ENCODE peak calls at places on chromosomes 4 and X, in six cellular contexts. W, Q, D, M, V and U are unnamed samples.

GRCh38 chr4:78827191-78827590 is 51.0 kb downstream of the BMP2K start:
- DNase-seq in D (no peak), Q (no peak), M (no peak), W (no peak), V (no peak), U (no peak)

GRCh38 chr4:101762544-101762943 is 28.0 kb upstream of the BANK1 start:
- DNase-seq in D (no peak), W (no peak), M (no peak), V (no peak), Q (no peak), U (no peak)

GRCh38 chr4:108097990-108098553 is 70.7 kb downstream of the LEF1 start:
- DNase-seq in W (no peak), V (no peak), D (no peak), M (no peak), Q (no peak), U (no peak)

GRCh38 chr4:121668368-121669162 is 28.2 kb downstream of the ANXA5 start:
- DNase-seq in M (peak), D (no peak), Q (no peak), W (no peak), V (no peak), U (peak)

GRCh38 chr4:144740316-144740715 is 94.4 kb downstream of the HHIP start:
- DNase-seq in Q (no peak), V (no peak), D (no peak), M (no peak), W (no peak), U (no peak)

GRCh38 chr4:184384056-184384809 is 90.1 kb downstream of the IRF2 start:
- DNase-seq in Q (no peak), M (peak), D (no peak), V (no peak), W (no peak), U (peak)

GRCh38 chr4:95248713-95249401 is 299.9 kb downstream of the UNC5C start:
- DNase-seq in W (no peak), M (peak), D (no peak), V (no peak), Q (no peak), U (no peak)

GRCh38 chr4:123488916-123489315 is 92.3 kb downstream of the SPRY1 start:
- DNase-seq in V (no peak), M (peak), Q (no peak), W (no peak), D (no peak), U (peak)

GRCh38 chr4:127124919-127125318 is 507.8 kb upstream of the INTU start:
- DNase-seq in D (no peak), Q (no peak), V (no peak), M (peak), W (no peak), U (peak)

GRCh38 chr4:186724048-186724860 is 598 bp upstream of the FAT1 start:
- DNase-seq in W (peak), Q (no peak), M (peak), V (peak), D (peak), U (peak)

GRCh38 chr4:151690164-151690856 is 70.5 kb downstream of the GATB start:
- DNase-seq in Q (no peak), W (no peak), M (peak), V (peak), D (no peak), U (peak)

GRCh38 chr4:48604527-48604926 is 114.5 kb downstream of the ZAR1 start:
- DNase-seq in W (no peak), M (no peak), Q (no peak), D (no peak), V (no peak), U (no peak)

GRCh38 chr4:154928640-154929257 is 147.7 kb downstream of the RBM46 start:
- DNase-seq in V (peak), Q (no peak), W (no peak), D (no peak), M (peak), U (peak)

GRCh38 chrX:20237864-20238263 is 28.8 kb downstream of the RPS6KA3 start:
- DNase-seq in V (no peak), M (peak), W (no peak), D (no peak), Q (no peak), U (no peak)

GRCh38 chr4:153804742-153805141 is 15.9 kb upstream of the SFRP2 start:
- DNase-seq in M (no peak), W (no peak), D (no peak), Q (no peak), V (no peak), U (peak)

GRCh38 chrX:77446840-77447239 is 349 bp upstream of the FGF16 start:
- DNase-seq in V (peak), M (no peak), W (no peak), Q (no peak), D (peak), U (no peak)

GRCh38 chr4:185969657-185970056 is 99.3 kb upstream of the TLR3 start:
- DNase-seq in M (no peak), V (no peak), D (no peak), Q (no peak), W (no peak), U (no peak)

GRCh38 chrX:153925387-153925738 is 701 bp downstream of the ARHGAP4 start:
- DNase-seq in V (no peak), M (no peak), Q (no peak), D (no peak), W (no peak), U (no peak)

GRCh38 chrX:41677183-41677582 is 11.6 kb upstream of the GPR34 start:
- DNase-seq in D (no peak), M (no peak), W (no peak), V (no peak), Q (no peak), U (no peak)

GRCh38 chr4:155604718-155605601 is 61.7 kb upstream of the GUCY1A1 start:
- DNase-seq in Q (no peak), V (peak), M (peak), W (no peak), D (no peak), U (peak)

GRCh38 chrX:139877710-139878414 is 55.0 kb downstream of the ATP11C start:
- DNase-seq in V (no peak), W (no peak), M (peak), D (no peak), Q (no peak), U (no peak)

GRCh38 chrX:16462912-16463311 is 187.0 kb upstream of the S100G start:
- DNase-seq in V (no peak), W (no peak), M (no peak), D (no peak), Q (no peak), U (peak)

DNA sequence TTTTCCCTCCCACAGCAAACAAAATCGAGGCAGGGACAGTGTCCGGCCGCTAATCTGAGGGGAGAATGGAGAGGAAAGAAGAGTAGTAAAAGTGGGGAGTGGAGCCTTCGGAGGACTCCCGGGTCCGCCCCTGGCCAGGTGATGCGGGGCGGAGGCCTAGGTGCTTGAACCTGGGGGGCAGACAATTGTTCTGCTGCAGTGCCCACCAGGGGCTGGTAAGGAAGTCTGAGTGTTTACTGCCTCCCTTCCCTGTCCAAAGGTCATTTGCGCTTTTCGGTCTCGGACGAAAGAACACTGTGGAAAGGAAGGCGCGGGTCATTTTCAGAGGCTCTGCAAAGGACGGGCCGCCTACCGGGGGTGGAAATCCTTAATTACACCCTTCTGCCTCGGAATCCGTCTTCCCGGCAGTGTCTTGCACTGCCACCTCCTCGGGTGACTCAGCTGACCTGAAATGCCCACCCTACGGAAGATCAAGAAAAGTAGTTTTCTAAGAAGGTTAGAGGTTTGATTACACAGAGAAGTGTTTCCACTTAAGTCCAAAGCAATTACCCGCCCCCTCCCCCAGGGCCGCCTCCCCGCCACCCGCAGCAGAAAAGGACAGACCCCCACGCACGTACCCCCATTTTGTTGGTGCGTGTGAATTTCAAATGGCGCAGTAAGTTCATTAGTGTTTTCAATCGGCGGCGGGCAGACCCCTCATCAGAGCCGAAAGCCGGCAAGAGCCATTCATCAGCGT is 99.9 kb upstream of the TENM3 start:
- DNase-seq in W (no peak), V (peak), M (no peak), Q (no peak), D (peak), U (peak)
- TF ChIP-seq CTCF in W (peak), V (no peak), M (no peak), Q (no peak), D (no peak), U (no peak)

DNA sequence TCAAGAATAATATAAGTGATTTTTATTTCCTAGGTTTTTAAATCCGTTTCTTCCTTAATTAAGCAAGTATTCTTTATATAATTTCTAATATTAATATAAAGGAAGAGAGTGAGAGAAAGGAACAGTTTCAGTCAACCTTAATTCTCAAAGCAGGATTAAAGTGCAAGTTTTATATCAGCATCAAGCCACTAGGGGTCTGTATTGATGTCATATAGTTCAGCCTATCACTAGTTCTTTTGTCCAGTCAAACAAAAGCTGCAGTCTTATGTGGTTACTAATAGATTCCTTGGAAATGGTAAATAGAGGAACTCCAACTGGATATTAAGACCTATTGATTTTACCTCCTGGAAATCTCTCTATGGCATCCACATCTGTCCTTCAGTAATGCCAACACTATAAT is 82.0 kb downstream of the NAP1L3 start:
- DNase-seq in M (peak), D (no peak), V (no peak), W (no peak), Q (no peak), U (no peak)
- TF ChIP-seq CTCF in M (no peak), D (no peak), V (no peak), W (peak), Q (no peak), U (no peak)

GRCh38 chr4:53510316-53510715 is 81.0 kb downstream of the LNX1 start:
- DNase-seq in D (no peak), Q (no peak), V (no peak), W (no peak), M (no peak), U (peak)

GRCh38 chr4:53507058-53507457 is 84.2 kb downstream of the LNX1 start:
- DNase-seq in M (no peak), Q (no peak), V (no peak), D (no peak), W (no peak), U (no peak)

GRCh38 chr4:53505947-53506346 is 85.3 kb downstream of the LNX1 start:
- DNase-seq in Q (no peak), W (no peak), V (no peak), D (no peak), M (peak), U (peak)

GRCh38 chr4:53507671-53508286 is 83.5 kb downstream of the LNX1 start:
- DNase-seq in V (peak), M (no peak), Q (no peak), D (no peak), W (no peak), U (no peak)

GRCh38 chr4:53508446-53508845 is 82.8 kb downstream of the LNX1 start:
- DNase-seq in V (no peak), Q (no peak), M (peak), D (no peak), W (no peak), U (no peak)
- TF ChIP-seq CTCF in V (no peak), Q (no peak), M (no peak), D (no peak), W (no peak), U (peak)

DNA sequence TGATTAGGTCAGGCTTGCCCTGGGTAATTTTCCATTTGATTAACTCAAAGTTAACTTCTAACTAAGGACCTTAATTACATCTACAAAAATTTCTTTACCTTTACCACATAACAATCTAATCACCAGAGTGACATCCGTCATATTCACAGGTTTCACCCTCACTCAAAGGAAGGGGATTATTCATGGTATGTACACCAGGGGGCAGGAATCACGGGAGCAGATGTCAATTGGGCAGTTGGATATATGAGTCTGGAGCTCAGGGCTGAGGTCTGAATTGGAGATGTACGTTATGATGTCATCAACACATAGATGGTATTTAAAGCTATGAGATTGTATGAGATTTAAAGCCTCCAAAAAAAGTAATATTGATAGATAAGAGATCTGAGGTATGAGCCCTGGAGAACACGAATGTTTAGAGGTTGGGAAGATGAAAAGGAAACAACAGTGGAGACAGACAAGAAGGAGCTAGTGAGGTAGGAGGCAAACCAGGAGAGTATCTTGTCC is 52.9 kb downstream of the PGRMC1 start:
- DNase-seq in Q (no peak), D (no peak), M (no peak), W (no peak), V (no peak), U (no peak)
- TF ChIP-seq CTCF in Q (no peak), D (no peak), M (no peak), W (no peak), V (no peak), U (no peak)

DNA sequence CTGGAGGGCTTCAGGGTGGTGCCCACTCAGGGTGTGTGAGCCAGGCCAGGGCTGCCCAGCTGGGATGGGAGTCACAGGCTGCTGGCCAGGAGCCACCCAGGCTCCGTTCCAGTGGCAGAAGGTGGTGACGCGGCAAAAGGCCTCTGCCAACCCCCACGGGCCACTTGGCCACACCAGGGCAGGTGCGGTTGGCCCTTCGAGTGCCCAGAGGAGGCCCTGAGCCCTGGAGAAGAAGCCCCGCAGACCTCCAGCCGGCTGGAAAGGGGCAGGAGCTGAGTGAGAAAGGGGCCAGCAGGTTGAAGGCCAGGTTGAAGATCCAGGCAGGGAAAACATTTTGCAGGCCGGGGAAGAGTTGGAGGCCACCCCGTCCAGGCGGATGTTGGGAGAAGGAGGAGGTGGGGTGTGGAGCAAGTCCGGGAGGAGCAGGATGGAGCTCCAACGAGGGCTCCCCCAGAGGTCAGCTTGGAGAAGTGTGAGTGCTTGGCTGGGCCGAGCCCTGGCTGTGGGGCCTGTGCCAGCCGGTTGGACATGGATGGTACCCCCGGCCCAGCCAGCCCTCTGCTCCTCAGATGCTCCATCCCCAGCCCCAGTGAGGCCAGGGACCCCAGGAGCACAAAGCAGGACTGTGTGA is 2.8 kb upstream of the CPLX1 start:
- DNase-seq in D (no peak), M (no peak), Q (no peak), W (no peak), V (peak), U (no peak)
- TF ChIP-seq CTCF in D (peak), M (peak), Q (no peak), W (peak), V (no peak), U (peak)

GRCh38 chrX:12080265-12080664 is 58.0 kb upstream of the FRMPD4 start:
- DNase-seq in Q (no peak), D (peak), M (peak), V (no peak), W (no peak), U (peak)
- TF ChIP-seq CTCF in Q (no peak), D (peak), M (peak), V (no peak), W (peak), U (peak)

GRCh38 chr4:76547167-76547760 is 112.2 kb downstream of the SHROOM3 start:
- DNase-seq in Q (no peak), W (no peak), M (no peak), D (peak), V (no peak), U (peak)

GRCh38 chr4:76546282-76547166 is 111.5 kb downstream of the SHROOM3 start:
- DNase-seq in Q (no peak), D (no peak), M (peak), V (peak), W (no peak), U (no peak)

GRCh38 chr4:76550966-76551780 is 116.1 kb downstream of the SHROOM3 start:
- DNase-seq in Q (no peak), W (no peak), D (no peak), M (peak), V (no peak), U (no peak)

GRCh38 chr4:76548704-76549103 is 113.7 kb downstream of the SHROOM3 start:
- DNase-seq in M (no peak), D (no peak), V (no peak), Q (no peak), W (no peak), U (no peak)

DNA sequence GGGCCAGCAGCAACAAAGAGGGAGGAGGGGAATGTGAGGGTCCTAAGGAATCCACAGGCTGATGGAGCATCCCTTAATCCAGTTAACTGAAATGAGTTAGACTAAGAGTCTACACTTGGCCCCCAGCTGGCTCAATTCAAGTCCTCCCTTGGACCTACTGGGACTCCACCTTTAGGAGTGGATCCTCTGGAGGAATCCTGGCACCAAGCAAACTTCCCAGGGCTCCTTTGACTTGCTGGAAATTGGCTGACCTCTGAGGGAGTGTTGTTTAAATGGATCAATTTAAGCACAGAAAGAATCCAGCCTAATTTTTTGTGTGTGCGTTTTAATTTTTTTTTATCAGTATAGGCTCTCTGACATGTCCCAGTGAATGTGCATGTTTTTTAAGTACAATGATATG is 114.7 kb downstream of the SHROOM3 start:
- DNase-seq in M (no peak), D (no peak), V (no peak), Q (no peak), W (no peak), U (no peak)
- TF ChIP-seq CTCF in M (no peak), D (no peak), V (no peak), Q (no peak), W (no peak), U (no peak)

DNA sequence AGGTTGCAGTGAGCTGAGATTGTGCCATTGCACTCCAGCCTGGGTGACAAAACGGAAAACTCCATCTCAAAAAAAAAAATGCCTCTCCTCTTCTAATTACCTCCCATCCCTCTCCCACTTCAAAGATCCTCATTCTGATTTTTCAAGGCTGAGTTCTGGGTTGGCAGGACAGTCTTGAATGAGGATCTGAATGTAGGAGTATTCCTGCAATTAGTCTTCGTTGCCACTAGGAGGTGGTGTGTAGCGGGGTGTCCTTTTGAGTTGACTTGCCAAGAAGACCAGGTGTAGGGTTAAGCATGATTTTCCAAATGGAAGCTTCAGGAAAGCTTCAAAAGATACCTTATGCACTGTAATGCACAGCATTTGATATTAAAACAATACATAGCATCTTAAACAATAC is 169.9 kb downstream of the ASMT start:
- DNase-seq in Q (no peak), W (no peak), D (no peak), M (no peak), V (no peak), U (no peak)
- TF ChIP-seq CTCF in Q (no peak), W (no peak), D (no peak), M (peak), V (no peak), U (no peak)

GRCh38 chr4:24196785-24197184 is 306.9 kb upstream of the PPARGC1A start:
- DNase-seq in V (no peak), D (no peak), M (no peak), W (no peak), Q (no peak), U (no peak)

GRCh38 chr4:24192018-24192641 is 302.3 kb upstream of the PPARGC1A start:
- DNase-seq in M (no peak), D (no peak), V (no peak), W (no peak), Q (no peak), U (no peak)

GRCh38 chr4:24197891-24198290 is 308.0 kb upstream of the PPARGC1A start:
- DNase-seq in V (no peak), D (no peak), M (no peak), Q (no peak), W (no peak), U (no peak)

GRCh38 chr4:24195976-24196736 is 306.3 kb upstream of the PPARGC1A start:
- DNase-seq in Q (no peak), W (no peak), M (no peak), V (no peak), D (no peak), U (no peak)
- TF ChIP-seq CTCF in Q (no peak), W (no peak), M (no peak), V (peak), D (no peak), U (no peak)